ENCODE peak calls at places on chromosomes 13 and 19, in six cellular contexts. G is pancreas; F is activated naive CD8-positive, alpha-beta T cell treated with anti-CD3 and anti-CD28 coated beads, Interleukin-2, amount 50 U/mL, for 16 hours; B is fibroblast of mammary gland; V is AG04449; E is GM23248. M is an unnamed sample.

GRCh38 chr13:23618341-23618740 is 48.1 kb downstream of the TNFRSF19 start:
- DNase-seq in G (no peak), F (no peak), B (peak; percentile 98), V (peak; percentile 87), E (peak; percentile 79), M (peak; percentile 98)

GRCh38 chr13:98013241-98013640 is 59.8 kb downstream of the IPO5 start:
- DNase-seq in G (no peak), F (no peak), B (no peak), V (no peak), E (no peak), M (no peak)

GRCh38 chr19:58380037-58380735 is 644 bp downstream of the ZNF837 start:
- DNase-seq in G (no peak), F (no peak), B (peak; percentile 14), V (no peak), E (peak; percentile 55), M (no peak)

GRCh38 chr13:50467156-50467814 is 376.2 kb downstream of the DLEU7 start:
- DNase-seq in G (no peak), F (no peak), B (peak; percentile 33), V (no peak), E (peak; percentile 32), M (no peak)

GRCh38 chr19:14550201-14550754 is 20.9 kb downstream of the TECR start:
- DNase-seq in G (no peak), F (no peak), B (peak; percentile 35), V (no peak), E (no peak), M (peak; percentile 44)

GRCh38 chr13:45082964-45083363 is 37.3 kb upstream of the GTF2F2 start:
- DNase-seq in G (no peak), F (no peak), B (peak; percentile 76), V (peak; percentile 40), E (peak; percentile 81), M (no peak)

GRCh38 chr13:104414771-104415170 is 1348.6 kb upstream of the SLC10A2 start:
- DNase-seq in G (no peak), F (no peak), B (no peak), V (no peak), E (no peak), M (peak; percentile 31)

GRCh38 chr19:4986471-4986888 is 17.6 kb downstream of the KDM4B start:
- DNase-seq in G (no peak), F (no peak), B (no peak), V (no peak), E (no peak), M (no peak)

GRCh38 chr19:49801966-49802661 is 11.0 kb downstream of the FUZ start:
- DNase-seq in G (peak; percentile 88), F (no peak), B (peak; percentile 89), V (no peak), E (peak; percentile 92), M (peak; percentile 60)

GRCh38 chr13:24747248-24748151 is 16.5 kb upstream of the RNF17 start:
- DNase-seq in G (no peak), F (no peak), B (no peak), V (no peak), E (peak; percentile 36), M (no peak)

GRCh38 chr19:13103961-13104847 is 1.5 kb upstream of the LYL1 start:
- DNase-seq in G (no peak), F (peak; percentile 32), B (no peak), V (no peak), E (peak; percentile 52), M (no peak)

GRCh38 chr19:41691268-41691970 is 3.3 kb upstream of the CEACAM7 start:
- DNase-seq in G (no peak), F (no peak), B (peak; percentile 7), V (no peak), E (peak; percentile 36), M (no peak)

GRCh38 chr19:12749938-12750521 is 1.6 kb upstream of the BEST2 start:
- DNase-seq in G (no peak), F (no peak), B (peak; percentile 30), V (no peak), E (peak; percentile 33), M (no peak)

GRCh38 chr13:41004875-41005693 is 14.0 kb downstream of the ELF1 start:
- DNase-seq in G (no peak), F (no peak), B (no peak), V (no peak), E (no peak), M (no peak)

GRCh38 chr19:47779524-47780214 is 1.2 kb downstream of the SELENOW start:
- DNase-seq in G (no peak), F (no peak), B (no peak), V (no peak), E (peak; percentile 44), M (no peak)

M was measured in renal cortical epithelial cell.